ENCODE peak calls at places on chromosomes 16 and 17, in four cellular contexts. H is cerebellum, V is Kasumi-1, U is left cardiac atrium. L is an unnamed sample.

GRCh38 chr16:57376313-57376818 is 4.1 kb downstream of the CX3CL1 start:
- DNase-seq in U (no peak), H (no peak), V (no peak), L (no peak)

GRCh38 chr16:85445779-85446222 is 167.3 kb upstream of the GSE1 start:
- DNase-seq in H (peak; percentile 41), U (no peak), V (no peak), L (no peak)

GRCh38 chr16:27439273-27440018 is 37.5 kb downstream of the IL21R start:
- DNase-seq in H (no peak), V (no peak), U (peak; percentile 2), L (no peak)

GRCh38 chr16:48335961-48336360 is 49.3 kb downstream of the SIAH1 start:
- DNase-seq in H (no peak), V (no peak), U (no peak), L (no peak)

GRCh38 chr17:82153295-82153691 is 55.3 kb upstream of the FASN start:
- DNase-seq in U (no peak), H (no peak), V (no peak), L (no peak)

GRCh38 chr16:79825002-79825401 is 224.5 kb upstream of the MAF start:
- DNase-seq in U (no peak), H (no peak), V (no peak), L (no peak)

GRCh38 chr17:5919104-5919503 is 151.1 kb upstream of the WSCD1 start:
- DNase-seq in H (no peak), U (no peak), V (no peak), L (no peak)

GRCh38 chr17:57739402-57740224 is 5.5 kb downstream of the CCDC182 start:
- DNase-seq in V (peak; percentile 45), H (peak; percentile 24), U (no peak), L (peak; percentile 34)

GRCh38 chr17:63317166-63317845 is 128.8 kb downstream of the CYB561 start:
- DNase-seq in U (no peak), V (no peak), H (no peak), L (no peak)

GRCh38 chr16:88049020-88049419 is 97.8 kb downstream of the BANP start:
- DNase-seq in V (no peak), H (no peak), U (no peak), L (no peak)

GRCh38 chr16:10584956-10585561 is 4.7 kb upstream of the EMP2 start:
- DNase-seq in V (no peak), U (no peak), H (no peak), L (no peak)

GRCh38 chr16:84616515-84616914 is 1.4 kb downstream of the COTL1 start:
- DNase-seq in H (no peak), U (no peak), V (no peak), L (no peak)

GRCh38 chr17:3935825-3936355 is 19.6 kb upstream of the P2RX1 start:
- DNase-seq in U (no peak), H (no peak), V (no peak), L (no peak)

GRCh38 chr17:50708050-50709000 is 611 bp upstream of the ANKRD40 start:
- DNase-seq in H (peak; percentile 37), V (peak; percentile 70), U (no peak), L (peak; percentile 71)

GRCh38 chr16:14628806-14629611 is 1.1 kb downstream of the PARN start:
- DNase-seq in V (no peak), U (no peak), H (no peak), L (no peak)

GRCh38 chr17:70644093-70644492 is 474.8 kb downstream of the KCNJ2 start:
- DNase-seq in H (no peak), U (no peak), V (no peak), L (peak; percentile 15)